ENCODE peak calls at places on chromosomes 4 and X, in five cellular contexts. Q is heart left ventricle, C is Peyer's patch, P is GM23248, K is cardiac muscle cell. O is an unnamed sample. For H3K27me3, the result is how much of the 10 kb centered on the place peaks cover.

GRCh38 chr4:168880811-168881595 is 129.1 kb downstream of the CBR4 start:
- DNase-seq in Q (no peak), P (no peak), K (no peak), C (no peak), O (no peak)

GRCh38 chrX:134572816-134573682 is 85.2 kb downstream of the PLAC1 start:
- DNase-seq in P (no peak), K (no peak), C (no peak), Q (no peak), O (no peak)

GRCh38 chr4:173415092-173415491 is 16.2 kb upstream of the SCRG1 start:
- DNase-seq in K (peak), Q (no peak), P (no peak), C (no peak), O (no peak)

GRCh38 chr4:177728361-177729152 is 286.3 kb upstream of the AGA start:
- DNase-seq in Q (no peak), K (no peak), C (peak), P (peak), O (no peak)

GRCh38 chr4:128386761-128387599 is 99.4 kb upstream of the PGRMC2 start:
- DNase-seq in P (peak), Q (peak), C (peak), K (peak), O (no peak)

GRCh38 chr4:56655627-56656345 is 25.3 kb downstream of the HOPX start:
- DNase-seq in P (peak), Q (no peak), K (no peak), C (peak), O (peak)

GRCh38 chr4:181971973-181972372 is 271.2 kb upstream of the TENM3 start:
- DNase-seq in K (peak), P (peak), C (no peak), Q (peak), O (no peak)

GRCh38 chr4:103482471-103482870 is 237.3 kb downstream of the TACR3 start:
- DNase-seq in K (no peak), C (no peak), P (peak), Q (no peak), O (no peak)

GRCh38 chr4:80709082-80709869 is 321.2 kb upstream of the BMP3 start:
- DNase-seq in K (no peak), Q (no peak), P (no peak), C (no peak), O (peak)

GRCh38 chrX:45769919-45770582 is 569.4 kb upstream of the DIPK2B start:
- DNase-seq in Q (peak), C (peak), P (peak), K (peak), O (peak)

GRCh38 chr4:162157241-162157640 is 6.6 kb downstream of the FSTL5 start:
- DNase-seq in Q (no peak), P (no peak), C (no peak), K (no peak), O (no peak)

GRCh38 chrX:42783456-42783855 is 5.5 kb upstream of the PPP1R2C start:
- DNase-seq in P (no peak), Q (no peak), C (no peak), K (no peak), O (no peak)

DNA sequence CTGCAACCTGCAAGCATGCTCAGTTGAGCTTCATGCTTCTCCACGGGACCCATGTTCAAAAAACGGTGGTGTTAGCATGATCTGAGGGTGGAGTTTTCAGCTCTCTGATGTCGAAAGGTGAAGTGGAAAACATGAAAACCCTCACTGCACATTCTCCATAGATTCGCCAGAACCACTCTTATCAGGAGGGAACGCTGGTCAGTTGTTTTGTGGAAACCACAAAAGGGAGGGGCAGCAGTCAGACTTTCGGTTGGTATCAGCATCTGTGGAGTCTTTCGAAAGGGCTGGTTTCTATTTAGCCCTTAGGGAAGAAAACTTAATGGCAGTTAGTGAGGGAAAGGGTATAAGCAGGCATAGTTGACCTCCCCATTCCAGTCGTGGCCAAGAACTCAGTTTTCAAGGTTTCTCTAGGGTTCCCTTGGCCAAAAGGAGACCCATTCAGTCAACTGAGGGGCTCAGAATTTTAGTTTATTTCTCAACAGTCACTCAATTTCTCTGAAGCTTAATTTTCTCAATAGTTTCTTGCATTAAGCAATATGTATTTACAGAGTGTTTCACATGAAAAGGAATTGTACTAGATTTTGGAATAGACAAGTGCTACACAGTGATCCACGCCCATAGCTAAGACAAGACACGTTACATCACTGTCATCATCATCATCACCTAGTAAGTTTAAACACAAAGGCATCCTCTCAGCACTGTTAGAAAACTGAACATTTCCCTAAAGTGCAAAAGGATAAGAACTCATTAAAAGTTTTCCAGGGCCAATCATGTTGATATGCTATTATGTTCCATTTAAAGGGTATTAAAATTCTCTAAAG is 12.4 kb downstream of the PPA2 start:
- DNase-seq in Q (no peak), K (peak), C (no peak), P (no peak), O (no peak)
- H3K4me3 ChIP-seq in Q (no peak), K (no peak), C (no peak), P (no peak), O (no peak)

GRCh38 chrX:38494239-38494823 is 67.0 kb upstream of the TSPAN7 start:
- DNase-seq in Q (no peak), K (no peak), C (no peak), P (no peak), O (no peak)
- H3K27ac ChIP-seq in Q (no peak), K (no peak), C (no peak), P (no peak), O (no peak)

GRCh38 chr4:41753942-41754341 is 5.4 kb upstream of the PHOX2B start:
- DNase-seq in P (no peak), K (no peak), Q (no peak), C (no peak), O (no peak)

GRCh38 chr4:41752081-41752836 is 3.7 kb upstream of the PHOX2B start:
- DNase-seq in K (no peak), Q (no peak), C (no peak), P (no peak), O (no peak)

DNA sequence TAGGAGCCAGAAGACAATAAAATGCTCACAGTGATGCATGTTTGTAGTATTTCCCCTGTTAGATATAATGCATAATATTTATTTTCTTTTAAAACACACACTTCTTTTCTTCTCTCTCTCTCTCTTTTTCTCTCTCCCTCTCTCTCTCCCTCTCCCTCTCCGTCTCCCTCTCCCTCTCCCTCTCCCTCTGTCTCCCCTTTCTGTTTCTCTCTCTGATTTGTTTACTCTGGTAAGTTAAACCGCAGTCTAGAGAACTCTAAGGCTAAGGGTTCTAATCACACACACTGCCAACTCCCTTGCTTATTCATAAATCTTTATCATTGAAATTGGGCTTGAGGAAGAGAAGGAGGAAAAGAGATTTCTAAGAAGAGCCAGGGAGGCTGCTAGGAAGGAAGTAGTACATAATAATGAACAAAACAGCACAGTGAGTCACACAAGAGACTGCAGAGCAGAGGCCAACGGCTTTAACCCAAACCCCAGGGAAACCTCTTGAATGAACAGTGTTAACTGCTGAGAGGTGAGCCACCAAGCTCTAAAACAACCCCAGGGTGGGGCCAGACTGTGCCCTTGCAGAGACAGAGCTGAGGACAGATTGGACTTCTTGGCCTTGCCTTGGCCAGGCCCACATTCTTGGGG is 9.1 kb upstream of the PHOX2B start:
- DNase-seq in P (no peak), C (no peak), K (peak), Q (no peak), O (no peak)
- H3K27me3 ChIP-seq in P (under half), C (under half), K (half or more), Q (under half), O (under half)

DNA sequence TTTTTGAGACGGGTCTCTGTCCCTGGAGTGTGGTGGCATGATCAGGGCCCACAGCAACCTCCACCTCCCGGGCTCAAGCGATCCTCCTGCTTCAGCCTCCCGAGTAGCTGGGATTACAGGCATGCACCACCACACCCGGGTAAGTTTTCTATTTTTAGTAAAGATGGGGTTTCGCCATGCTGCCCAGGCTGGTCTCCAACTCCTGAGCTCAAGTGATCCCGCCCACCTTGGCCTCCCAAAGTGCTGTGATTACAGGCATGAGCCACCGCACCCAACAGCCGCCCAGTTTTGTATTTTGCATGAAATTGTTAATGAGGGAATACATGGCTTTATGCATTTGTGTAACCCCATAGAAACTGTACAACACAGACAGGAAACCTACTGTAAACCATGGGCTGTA is 2.8 kb upstream of the ARHGAP4 start:
- DNase-seq in K (no peak), P (no peak), Q (no peak), C (no peak), O (no peak)
- H3K4me3 ChIP-seq in K (no peak), P (no peak), Q (peak), C (peak), O (peak)